ENCODE peak calls at places on chromosomes 5 and 9, in four cellular contexts. One of them, this sample, is unnamed.
A peak's percentile ranks its signal among the peaks of the same experiment; 100 is the strongest.

GRCh38 chr9:26811106-26811505 is 81.5 kb downstream of the CAAP1 start:
- DNase-seq in fibroblast of mammary gland: peak; percentile 71
- DNase-seq in astrocyte of the cerebellum: no peak
- DNase-seq in fibroblast of lung: peak; percentile 5
- DNase-seq in this sample: no peak

GRCh38 chr9:131037336-131038255 is 28.6 kb downstream of the LAMC3 start:
- DNase-seq in fibroblast of mammary gland: no peak
- DNase-seq in astrocyte of the cerebellum: no peak
- DNase-seq in fibroblast of lung: no peak
- DNase-seq in this sample: no peak

GRCh38 chr5:127652952-127653611 is 4.2 kb downstream of the CTXN3 start:
- DNase-seq in fibroblast of mammary gland: no peak
- DNase-seq in astrocyte of the cerebellum: no peak
- DNase-seq in fibroblast of lung: no peak
- DNase-seq in this sample: no peak

GRCh38 chr9:121861501-121862180 is 210.2 kb downstream of the DAB2IP start:
- DNase-seq in fibroblast of mammary gland: peak; percentile 45
- DNase-seq in astrocyte of the cerebellum: no peak
- DNase-seq in fibroblast of lung: no peak
- DNase-seq in this sample: no peak

GRCh38 chr9:17807670-17808282 is 228.9 kb downstream of the SH3GL2 start:
- DNase-seq in fibroblast of mammary gland: no peak
- DNase-seq in astrocyte of the cerebellum: no peak
- DNase-seq in fibroblast of lung: no peak
- DNase-seq in this sample: no peak

GRCh38 chr9:134406366-134407122 is 80.3 kb downstream of the RXRA start:
- DNase-seq in fibroblast of mammary gland: peak; percentile 22
- DNase-seq in astrocyte of the cerebellum: no peak
- DNase-seq in fibroblast of lung: no peak
- DNase-seq in this sample: no peak

GRCh38 chr5:150486402-150487198 is 21.3 kb upstream of the NDST1 start:
- DNase-seq in fibroblast of mammary gland: peak; percentile 35
- DNase-seq in astrocyte of the cerebellum: no peak
- DNase-seq in fibroblast of lung: peak; percentile 65
- DNase-seq in this sample: peak; percentile 20

GRCh38 chr5:176793343-176793699 is 17.0 kb upstream of the UNC5A start:
- DNase-seq in fibroblast of mammary gland: no peak
- DNase-seq in astrocyte of the cerebellum: no peak
- DNase-seq in fibroblast of lung: no peak
- DNase-seq in this sample: no peak

GRCh38 chr5:14501353-14502162 is 80.0 kb upstream of the OTULINL start:
- DNase-seq in fibroblast of mammary gland: peak; percentile 62
- DNase-seq in astrocyte of the cerebellum: no peak
- DNase-seq in fibroblast of lung: no peak
- DNase-seq in this sample: no peak

GRCh38 chr5:147223951-147224791 is 10.7 kb upstream of the STK32A start:
- DNase-seq in fibroblast of mammary gland: peak; percentile 61
- DNase-seq in astrocyte of the cerebellum: peak; percentile 37
- DNase-seq in fibroblast of lung: peak; percentile 48
- DNase-seq in this sample: no peak

GRCh38 chr5:151667083-151667482 is 19.6 kb downstream of the SPARC start:
- DNase-seq in fibroblast of mammary gland: no peak
- DNase-seq in astrocyte of the cerebellum: no peak
- DNase-seq in fibroblast of lung: peak; percentile 5
- DNase-seq in this sample: no peak

GRCh38 chr5:160469156-160470144 is 47.8 kb downstream of the PTTG1 start:
- DNase-seq in fibroblast of mammary gland: no peak
- DNase-seq in astrocyte of the cerebellum: no peak
- DNase-seq in fibroblast of lung: peak; percentile 18
- DNase-seq in this sample: no peak
- H3K4me3 ChIP-seq in fibroblast of mammary gland: no peak overlapping the region
- H3K4me3 ChIP-seq in astrocyte of the cerebellum: no peak overlapping the region
- H3K4me3 ChIP-seq in fibroblast of lung: no peak overlapping the region
- H3K4me3 ChIP-seq in this sample: peak overlapping the region; percentile 18

GRCh38 chr5:10610058-10610457 is 46.2 kb downstream of the ANKRD33B start:
- DNase-seq in fibroblast of mammary gland: no peak
- DNase-seq in astrocyte of the cerebellum: no peak
- DNase-seq in fibroblast of lung: no peak
- DNase-seq in this sample: no peak

GRCh38 chr5:10604975-10605374 is 41.1 kb downstream of the ANKRD33B start:
- DNase-seq in fibroblast of mammary gland: no peak
- DNase-seq in astrocyte of the cerebellum: no peak
- DNase-seq in fibroblast of lung: no peak
- DNase-seq in this sample: no peak

GRCh38 chr5:10607023-10607665 is 43.3 kb downstream of the ANKRD33B start:
- DNase-seq in fibroblast of mammary gland: no peak
- DNase-seq in astrocyte of the cerebellum: no peak
- DNase-seq in fibroblast of lung: peak; percentile 89
- DNase-seq in this sample: no peak

GRCh38 chr5:10611290-10611689 is 47.4 kb downstream of the ANKRD33B start:
- DNase-seq in fibroblast of mammary gland: no peak
- DNase-seq in astrocyte of the cerebellum: no peak
- DNase-seq in fibroblast of lung: peak; percentile 84
- DNase-seq in this sample: no peak

DNA sequence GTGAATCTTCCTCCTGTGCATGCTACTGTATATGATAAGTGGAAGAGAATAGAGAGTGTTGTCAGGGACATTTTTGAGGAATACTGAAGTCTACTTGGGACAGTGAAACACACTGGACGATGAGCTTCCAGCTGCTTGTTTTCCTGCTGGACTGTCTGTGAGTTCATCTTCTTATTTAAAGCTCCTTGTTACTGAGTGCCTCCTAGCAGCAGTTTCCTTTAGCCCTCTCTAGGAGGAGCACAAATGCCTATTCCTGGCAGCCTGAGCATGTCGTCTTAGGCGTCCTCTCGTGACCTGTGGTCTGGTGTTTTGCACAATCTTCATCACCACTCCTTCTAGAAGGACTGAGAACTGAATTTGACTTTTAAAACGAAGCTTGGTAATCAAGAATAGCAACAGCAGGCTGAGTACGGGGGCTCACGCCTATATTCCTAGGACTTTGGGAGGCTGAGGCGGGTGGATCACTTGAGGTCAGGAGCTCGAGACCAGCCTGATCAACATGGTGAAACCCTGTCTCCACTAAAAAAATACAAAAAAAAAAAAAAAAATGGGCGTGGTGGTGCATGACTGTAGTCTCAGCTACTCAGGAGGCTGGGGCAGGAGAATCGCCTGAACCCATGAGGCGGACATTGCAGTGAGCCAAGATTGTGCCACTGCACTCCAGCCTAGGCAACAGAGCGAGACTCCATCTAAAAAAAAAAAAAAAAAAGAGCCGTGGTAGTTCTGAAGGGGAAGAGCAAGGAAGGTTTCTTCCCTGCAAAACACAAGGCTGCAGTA is 44.0 kb downstream of the ANKRD33B start:
- DNase-seq in fibroblast of mammary gland: peak; percentile 92
- DNase-seq in astrocyte of the cerebellum: no peak
- DNase-seq in fibroblast of lung: peak; percentile 52
- DNase-seq in this sample: no peak
- H3K4me3 ChIP-seq in fibroblast of mammary gland: no peak overlapping the region
- H3K4me3 ChIP-seq in astrocyte of the cerebellum: no peak overlapping the region
- H3K4me3 ChIP-seq in fibroblast of lung: no peak overlapping the region
- H3K4me3 ChIP-seq in this sample: no peak overlapping the region

DNA sequence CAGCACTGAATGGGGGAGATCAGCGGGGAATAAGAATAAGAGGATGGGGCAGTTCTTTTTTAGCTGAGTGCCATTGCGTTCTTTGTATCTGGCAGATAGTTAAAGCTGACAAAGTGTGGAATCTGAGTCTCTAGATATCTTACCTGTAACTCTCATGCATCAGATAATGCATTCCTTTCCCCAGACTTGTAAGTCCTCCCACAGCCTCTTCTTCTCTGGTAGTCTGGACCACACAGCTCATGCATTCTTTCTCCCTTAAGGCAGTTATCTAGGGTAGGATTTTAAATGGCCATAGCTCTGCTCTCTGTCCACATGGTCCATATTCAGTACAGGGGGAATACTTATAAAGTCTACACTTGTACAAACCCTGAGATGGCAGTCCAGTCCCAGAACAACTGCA is 54.0 kb upstream of the FGF10 start:
- DNase-seq in fibroblast of mammary gland: no peak
- DNase-seq in astrocyte of the cerebellum: no peak
- DNase-seq in fibroblast of lung: no peak
- DNase-seq in this sample: no peak
- H3K4me3 ChIP-seq in fibroblast of mammary gland: no peak overlapping the region
- H3K4me3 ChIP-seq in astrocyte of the cerebellum: no peak overlapping the region
- H3K4me3 ChIP-seq in fibroblast of lung: no peak overlapping the region
- H3K4me3 ChIP-seq in this sample: no peak overlapping the region

GRCh38 chr5:55850839-55851674 is at the start of gene IL31RA:
- DNase-seq in fibroblast of mammary gland: peak; percentile 89
- DNase-seq in astrocyte of the cerebellum: peak; percentile 71
- DNase-seq in fibroblast of lung: peak; percentile 91
- DNase-seq in this sample: no peak
- H3K4me3 ChIP-seq in fibroblast of mammary gland: no peak within 1 kb of the TSS
- H3K4me3 ChIP-seq in astrocyte of the cerebellum: peak within 1 kb of the TSS; percentile 5
- H3K4me3 ChIP-seq in fibroblast of lung: peak within 1 kb of the TSS; percentile 67
- H3K4me3 ChIP-seq in this sample: no peak within 1 kb of the TSS

DNA sequence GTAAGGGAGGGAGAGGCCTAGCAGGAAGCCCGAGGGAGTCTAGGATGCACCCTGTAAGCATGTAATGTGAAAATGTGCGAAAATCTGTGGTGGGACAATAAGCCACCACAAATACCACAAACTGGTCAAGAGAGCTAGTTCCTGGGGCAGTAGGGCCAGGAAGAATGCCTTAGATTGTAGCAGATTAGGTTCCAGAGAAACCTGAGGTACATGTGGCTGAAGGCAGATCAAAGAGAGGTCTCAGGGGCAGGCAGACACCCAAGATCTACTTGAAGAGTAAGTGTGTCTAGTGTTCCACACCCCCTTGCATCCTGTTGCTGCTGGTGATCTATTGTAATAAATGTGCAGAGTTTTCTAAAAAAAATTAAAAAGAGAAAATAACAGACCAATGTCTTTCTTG is 1677.3 kb upstream of the CDH6 start:
- DNase-seq in fibroblast of mammary gland: no peak
- DNase-seq in astrocyte of the cerebellum: no peak
- DNase-seq in fibroblast of lung: no peak
- DNase-seq in this sample: no peak
- H3K4me3 ChIP-seq in fibroblast of mammary gland: no peak overlapping the region
- H3K4me3 ChIP-seq in astrocyte of the cerebellum: no peak overlapping the region
- H3K4me3 ChIP-seq in fibroblast of lung: no peak overlapping the region
- H3K4me3 ChIP-seq in this sample: no peak overlapping the region

DNA sequence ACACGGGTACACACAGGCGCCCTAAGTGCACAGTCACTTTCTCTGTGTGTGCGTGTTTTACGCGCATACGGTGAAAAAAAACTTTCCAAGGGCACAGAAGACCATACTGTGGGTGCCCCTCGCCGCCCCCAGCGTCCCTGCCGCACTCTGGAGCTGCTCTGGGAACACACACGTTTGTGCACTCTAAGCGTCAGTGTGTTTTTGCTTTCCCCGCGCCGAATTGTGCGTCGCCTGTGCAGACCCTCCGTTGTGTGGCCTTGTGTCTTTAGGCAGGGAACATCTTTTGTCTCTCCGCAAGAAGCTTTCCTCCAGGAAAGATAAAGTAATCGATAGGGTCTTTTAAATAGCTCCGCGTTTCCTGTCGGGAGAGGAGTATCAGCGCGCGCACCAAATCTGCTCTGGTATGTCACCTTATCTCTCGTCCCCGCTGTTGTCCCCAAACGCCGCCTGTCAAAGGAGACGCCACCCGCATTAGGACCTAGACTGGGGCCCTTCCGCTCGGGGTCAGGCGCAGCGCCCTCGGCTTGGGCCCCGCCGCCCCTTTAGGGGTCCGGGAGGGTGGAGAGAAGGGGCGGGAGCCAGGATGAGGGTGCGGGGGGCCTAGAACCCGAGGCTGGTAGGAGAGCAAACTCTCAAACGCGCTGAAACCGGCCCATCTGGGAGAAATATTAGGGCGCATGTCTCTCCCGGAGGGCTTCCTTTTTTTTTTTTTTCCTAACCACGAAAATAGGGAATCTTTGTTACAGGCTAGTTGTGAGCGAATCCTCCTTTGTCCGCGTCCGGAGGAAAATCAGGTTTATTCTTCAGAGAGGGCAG is 10.5 kb upstream of the NKX2-5 start:
- DNase-seq in fibroblast of mammary gland: no peak
- DNase-seq in astrocyte of the cerebellum: no peak
- DNase-seq in fibroblast of lung: no peak
- DNase-seq in this sample: no peak
- H3K4me3 ChIP-seq in fibroblast of mammary gland: no peak overlapping the region
- H3K4me3 ChIP-seq in astrocyte of the cerebellum: no peak overlapping the region
- H3K4me3 ChIP-seq in fibroblast of lung: no peak overlapping the region
- H3K4me3 ChIP-seq in this sample: no peak overlapping the region

GRCh38 chr5:83632874-83633273 is 87.8 kb downstream of the HAPLN1 start:
- DNase-seq in fibroblast of mammary gland: peak; percentile 58
- DNase-seq in astrocyte of the cerebellum: peak; percentile 33
- DNase-seq in fibroblast of lung: peak; percentile 87
- DNase-seq in this sample: no peak
- H3K4me3 ChIP-seq in fibroblast of mammary gland: no peak overlapping the region
- H3K4me3 ChIP-seq in astrocyte of the cerebellum: no peak overlapping the region
- H3K4me3 ChIP-seq in fibroblast of lung: no peak overlapping the region
- H3K4me3 ChIP-seq in this sample: no peak overlapping the region

GRCh38 chr9:136543830-136544548 is 1.9 kb downstream of the NOTCH1 start:
- DNase-seq in fibroblast of mammary gland: no peak
- DNase-seq in astrocyte of the cerebellum: no peak
- DNase-seq in fibroblast of lung: no peak
- DNase-seq in this sample: no peak
- H3K4me3 ChIP-seq in fibroblast of mammary gland: peak overlapping the region; percentile 64
- H3K4me3 ChIP-seq in astrocyte of the cerebellum: peak overlapping the region; percentile 65
- H3K4me3 ChIP-seq in fibroblast of lung: peak overlapping the region; percentile 77
- H3K4me3 ChIP-seq in this sample: peak overlapping the region; percentile 90

GRCh38 chr9:82581516-82581915 is 481.4 kb downstream of the RASEF start:
- DNase-seq in fibroblast of mammary gland: no peak
- DNase-seq in astrocyte of the cerebellum: no peak
- DNase-seq in fibroblast of lung: peak; percentile 62
- DNase-seq in this sample: no peak

GRCh38 chr9:82582693-82583092 is 480.2 kb downstream of the RASEF start:
- DNase-seq in fibroblast of mammary gland: no peak
- DNase-seq in astrocyte of the cerebellum: no peak
- DNase-seq in fibroblast of lung: no peak
- DNase-seq in this sample: no peak

GRCh38 chr9:82580921-82581320 is 482.0 kb downstream of the RASEF start:
- DNase-seq in fibroblast of mammary gland: no peak
- DNase-seq in astrocyte of the cerebellum: no peak
- DNase-seq in fibroblast of lung: no peak
- DNase-seq in this sample: no peak

GRCh38 chr9:82584349-82584846 is 478.5 kb downstream of the RASEF start:
- DNase-seq in fibroblast of mammary gland: no peak
- DNase-seq in astrocyte of the cerebellum: no peak
- DNase-seq in fibroblast of lung: peak; percentile 40
- DNase-seq in this sample: no peak

DNA sequence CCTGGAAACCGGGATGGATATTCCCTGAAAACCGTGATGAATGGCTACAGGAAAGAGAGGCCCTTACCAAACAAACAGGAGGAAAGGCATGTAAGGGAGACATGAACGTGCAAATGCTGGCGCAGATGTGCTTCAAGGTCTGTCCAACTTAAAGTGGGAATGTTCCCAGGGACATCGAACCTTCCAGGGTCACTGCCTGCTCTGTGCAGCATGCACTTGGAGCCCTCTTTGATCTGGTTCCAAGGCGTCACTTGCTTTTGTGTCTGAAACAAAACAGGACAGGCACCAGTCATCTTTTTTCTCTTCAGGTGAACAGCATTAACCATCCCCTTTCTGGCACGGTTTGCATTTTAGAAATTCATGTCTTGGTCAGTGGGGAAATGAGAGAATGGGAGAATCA is 479.4 kb downstream of the RASEF start:
- DNase-seq in fibroblast of mammary gland: no peak
- DNase-seq in astrocyte of the cerebellum: no peak
- DNase-seq in fibroblast of lung: no peak
- DNase-seq in this sample: no peak
- H3K4me3 ChIP-seq in fibroblast of mammary gland: no peak overlapping the region
- H3K4me3 ChIP-seq in astrocyte of the cerebellum: no peak overlapping the region
- H3K4me3 ChIP-seq in fibroblast of lung: no peak overlapping the region
- H3K4me3 ChIP-seq in this sample: no peak overlapping the region

This sample was measured in CD8-positive, alpha-beta T cell.